ENCODE peak calls at places on chromosomes 3 and 15, in four cellular contexts. T is PC-3, X is fibroblast of lung, R is neural progenitor cell. D is an unnamed sample.

GRCh38 chr15:79025201-79025600 is 65.4 kb downstream of the RASGRF1 start:
- DNase-seq in T (no peak), X (no peak), R (peak; percentile 24), D (no peak)

GRCh38 chr15:37880009-37880834 is 54.2 kb upstream of the TMCO5A start:
- DNase-seq in T (peak; percentile 59), X (peak; percentile 85), R (peak; percentile 68), D (no peak)

GRCh38 chr3:10848261-10848660 is 32.2 kb downstream of the SLC6A11 start:
- DNase-seq in T (no peak), X (no peak), R (no peak), D (peak; percentile 26)

GRCh38 chr15:39774688-39775267 is 7.9 kb downstream of the FSIP1 start:
- DNase-seq in T (no peak), X (no peak), R (no peak), D (no peak)

GRCh38 chr3:76912966-76913365 is 126.9 kb upstream of the ROBO2 start:
- DNase-seq in T (no peak), X (peak; percentile 2), R (no peak), D (no peak)

GRCh38 chr3:71500696-71501095 is 82.8 kb downstream of the FOXP1 start:
- DNase-seq in T (no peak), X (no peak), R (no peak), D (no peak)

GRCh38 chr3:187783098-187783497 is 37.8 kb upstream of the BCL6 start:
- DNase-seq in T (peak; percentile 95), X (peak; percentile 88), R (no peak), D (no peak)

GRCh38 chr3:117059054-117059989 is 349.7 kb downstream of the TUSC7 start:
- DNase-seq in T (peak; percentile 34), X (peak; percentile 60), R (peak; percentile 57), D (no peak)

GRCh38 chr15:62853833-62854210 is 188.7 kb upstream of the TPM1 start:
- DNase-seq in T (no peak), X (no peak), R (no peak), D (no peak)

GRCh38 chr15:59199775-59200465 is 6.7 kb upstream of the LDHAL6B start:
- DNase-seq in T (peak; percentile 86), X (peak; percentile 43), R (no peak), D (peak; percentile 35)

GRCh38 chr3:183844606-183845005 is 19.2 kb upstream of the MAP6D1 start:
- DNase-seq in T (peak; percentile 87), X (peak; percentile 85), R (no peak), D (peak; percentile 50)

GRCh38 chr3:143654906-143655305 is 193.4 kb downstream of the SLC9A9 start:
- DNase-seq in T (no peak), X (no peak), R (no peak), D (no peak)

GRCh38 chr3:30012941-30013543 is 593.4 kb upstream of the TGFBR2 start:
- DNase-seq in T (peak; percentile 92), X (peak; percentile 78), R (peak; percentile 85), D (peak; percentile 2)

GRCh38 chr3:124811441-124811840 is 75.7 kb downstream of the ITGB5 start:
- DNase-seq in T (no peak), X (peak; percentile 73), R (no peak), D (no peak)

GRCh38 chr3:187025254-187025655 is 94.9 kb downstream of the ST6GAL1 start:
- DNase-seq in T (no peak), X (no peak), R (no peak), D (no peak)

GRCh38 chr3:126704494-126705214 is 614 bp downstream of the CHCHD6 start:
- DNase-seq in T (no peak), X (no peak), R (peak; percentile 40), D (no peak)

GRCh38 chr3:119585867-119586570 is 6.7 kb downstream of the ADPRH start:
- DNase-seq in T (peak; percentile 64), X (no peak), R (no peak), D (no peak)

GRCh38 chr15:60908888-60909287 is 320.2 kb downstream of the RORA start:
- DNase-seq in T (no peak), X (no peak), R (no peak), D (no peak)

GRCh38 chr15:60907233-60907947 is 321.7 kb downstream of the RORA start:
- DNase-seq in T (no peak), X (no peak), R (no peak), D (no peak)

GRCh38 chr15:60903221-60903620 is 325.9 kb downstream of the RORA start:
- DNase-seq in T (no peak), X (no peak), R (no peak), D (no peak)

GRCh38 chr15:60905587-60905986 is 323.5 kb downstream of the RORA start:
- DNase-seq in T (no peak), X (no peak), R (peak; percentile 45), D (no peak)

DNA sequence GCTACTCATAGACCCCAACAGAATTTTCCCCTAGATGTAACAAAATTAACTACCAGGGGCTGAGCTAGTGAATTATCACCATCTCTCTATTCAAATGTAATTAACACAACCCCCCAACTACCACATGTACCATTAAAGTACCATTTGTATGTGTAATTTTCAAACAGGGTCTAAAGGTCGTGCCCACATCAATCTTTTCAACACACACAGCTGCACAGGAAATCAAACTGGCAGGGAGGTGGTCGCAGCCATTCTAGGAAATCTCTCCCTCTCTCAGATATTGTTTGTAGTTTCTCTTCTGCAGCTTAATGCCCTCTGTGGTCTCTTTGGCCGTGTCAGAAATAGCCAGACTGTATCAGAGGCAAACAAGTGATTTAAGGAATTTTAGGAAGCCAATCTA is 322.8 kb downstream of the RORA start:
- DNase-seq in T (no peak), X (no peak), R (no peak), D (no peak)
- H3K9ac ChIP-seq in T (no peak overlapping the region), X (no peak overlapping the region), R (no peak overlapping the region), D (no peak overlapping the region)

DNA sequence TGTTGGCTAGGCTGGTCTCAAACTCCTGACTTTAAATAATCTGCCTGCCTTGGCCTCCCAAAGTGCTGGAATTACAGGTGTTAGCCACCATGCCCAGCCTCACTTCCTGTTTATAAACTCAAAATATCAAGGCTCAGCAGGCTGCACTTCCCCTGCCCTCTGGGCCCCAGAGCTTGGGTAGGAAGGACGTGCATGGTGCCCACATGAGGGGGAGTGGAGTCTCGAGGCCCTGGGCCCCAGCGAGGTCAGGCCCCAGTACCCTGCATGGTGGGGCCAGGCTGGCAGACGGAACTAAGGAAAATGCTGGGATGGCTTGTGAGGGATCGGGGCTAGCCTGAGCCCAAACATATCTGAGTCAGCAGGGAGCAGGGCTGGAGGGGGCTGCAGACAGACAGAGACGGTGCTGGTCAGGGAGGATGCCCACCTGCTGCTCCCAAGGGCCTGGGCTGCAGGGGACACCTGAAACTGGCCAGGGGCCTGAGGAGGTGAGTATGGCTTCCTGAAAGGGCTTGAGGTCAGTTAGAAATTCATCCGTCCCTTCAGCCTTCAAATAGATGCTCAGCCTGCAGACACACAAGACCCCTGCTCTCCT is 5.1 kb downstream of the SPTBN5 start:
- DNase-seq in T (no peak), X (no peak), R (no peak), D (no peak)
- H3K9ac ChIP-seq in T (no peak overlapping the region), X (no peak overlapping the region), R (no peak overlapping the region), D (no peak overlapping the region)

GRCh38 chr3:4665197-4665596 is 172.0 kb downstream of the ITPR1 start:
- DNase-seq in T (no peak), X (no peak), R (no peak), D (no peak)
- H3K9ac ChIP-seq in T (no peak overlapping the region), X (no peak overlapping the region), R (no peak overlapping the region), D (no peak overlapping the region)

GRCh38 chr15:67916565-67916964 is 76.7 kb upstream of the RNU6-1 start:
- DNase-seq in T (no peak), X (no peak), R (no peak), D (no peak)

GRCh38 chr15:67915374-67916050 is 75.7 kb upstream of the RNU6-1 start:
- DNase-seq in T (peak; percentile 57), X (peak; percentile 43), R (peak; percentile 21), D (no peak)

GRCh38 chr15:67914028-67914427 is 74.2 kb upstream of the RNU6-1 start:
- DNase-seq in T (no peak), X (no peak), R (no peak), D (no peak)

GRCh38 chr15:67916051-67916374 is 76.2 kb upstream of the RNU6-1 start:
- DNase-seq in T (no peak), X (no peak), R (no peak), D (no peak)

DNA sequence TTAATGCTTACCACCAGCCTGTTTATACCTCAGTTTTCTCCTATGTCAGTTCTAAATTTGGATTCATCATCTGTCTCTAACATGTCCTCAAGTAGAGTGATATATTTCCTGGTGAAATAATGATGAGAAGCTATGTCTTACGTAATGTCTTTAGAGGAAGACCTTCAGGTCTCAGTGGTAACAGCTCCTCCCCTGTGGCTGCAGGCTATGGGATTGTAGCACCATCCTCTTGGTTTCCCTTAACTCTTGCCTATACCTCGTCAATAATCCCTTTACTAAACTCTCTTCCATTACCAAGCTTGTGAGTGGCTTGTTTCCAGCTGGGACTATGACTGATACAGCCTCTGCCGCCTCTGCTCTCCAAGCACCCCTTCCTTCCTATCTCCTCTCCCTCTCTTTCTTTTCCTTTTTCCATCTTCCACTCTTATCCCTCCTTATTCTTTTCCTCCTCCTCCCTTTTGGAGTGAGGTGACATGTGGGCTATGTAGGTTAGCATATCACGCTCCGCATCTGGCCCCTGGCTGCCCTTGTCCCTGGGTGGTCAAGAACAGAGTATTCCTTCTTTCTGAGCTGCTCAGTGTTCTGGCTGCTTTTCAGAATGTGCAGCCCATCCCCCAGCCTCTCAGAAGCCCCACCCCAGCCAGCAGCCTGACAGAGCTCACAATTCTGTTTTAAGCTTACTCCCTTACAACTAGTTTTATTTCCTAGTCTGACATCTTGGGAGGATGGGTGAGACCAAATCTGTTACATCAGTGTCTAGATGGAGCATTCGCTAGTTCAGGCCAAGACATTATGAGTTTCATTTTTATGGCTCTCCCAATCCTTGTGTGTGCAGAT is 74.9 kb upstream of the RNU6-1 start:
- DNase-seq in T (peak; percentile 4), X (peak; percentile 68), R (peak; percentile 71), D (no peak)
- H3K9ac ChIP-seq in T (peak overlapping the region; percentile 3), X (no peak overlapping the region), R (no peak overlapping the region), D (no peak overlapping the region)

D was measured in keratinocyte.